ENCODE peak calls at places on chromosome 9, in six cellular contexts. U is Karpas-422; H is lower lobe of right lung; R is effector memory CD4-positive, alpha-beta T cell; G is endothelial cell of umbilical vein; O is esophagus squamous epithelium. Y is an unnamed sample.

GRCh38 chr9:132559711-132560110 is 22.7 kb upstream of the BARHL1 start:
- DNase-seq in H (no peak), O (no peak), R (no peak), U (no peak), G (no peak), Y (no peak)

GRCh38 chr9:127133739-127134167 is 11.3 kb upstream of the ANGPTL2 start:
- DNase-seq in R (no peak), H (no peak), G (no peak), O (no peak), U (no peak), Y (no peak)

GRCh38 chr9:101307041-101307440 is 77.8 kb downstream of the BAAT start:
- DNase-seq in U (no peak), G (peak; percentile 26), O (no peak), R (no peak), H (no peak), Y (no peak)

GRCh38 chr9:135116892-135117680 is 29.6 kb downstream of the OLFM1 start:
- DNase-seq in R (no peak), U (no peak), O (no peak), G (no peak), H (no peak), Y (no peak)

GRCh38 chr9:121556082-121556481 is 56.4 kb upstream of the GGTA1 start:
- DNase-seq in O (no peak), U (no peak), H (no peak), G (no peak), R (no peak), Y (no peak)

GRCh38 chr9:101376117-101376866 is 8.5 kb downstream of the BAAT start:
- DNase-seq in G (no peak), R (no peak), U (peak; percentile 33), H (no peak), O (no peak), Y (no peak)

GRCh38 chr9:98132158-98132557 is 13.1 kb upstream of the TRIM14 start:
- DNase-seq in R (no peak), H (no peak), O (no peak), G (no peak), U (no peak), Y (no peak)

GRCh38 chr9:81519816-81520215 is 169.5 kb downstream of the TLE1 start:
- DNase-seq in O (no peak), H (no peak), R (no peak), G (no peak), U (no peak), Y (no peak)

GRCh38 chr9:34777667-34778066 is 67.7 kb upstream of the CCL21 start:
- DNase-seq in H (no peak), O (no peak), U (no peak), G (no peak), R (no peak), Y (no peak)

GRCh38 chr9:130197386-130197785 is 25.2 kb downstream of the NCS1 start:
- DNase-seq in G (no peak), O (no peak), U (no peak), R (no peak), H (no peak), Y (no peak)

GRCh38 chr9:130197888-130198287 is 25.7 kb downstream of the NCS1 start:
- DNase-seq in H (no peak), U (no peak), G (no peak), O (no peak), R (no peak), Y (no peak)

GRCh38 chr9:130195638-130196037 is 23.4 kb downstream of the NCS1 start:
- DNase-seq in R (no peak), U (no peak), G (no peak), O (no peak), H (no peak), Y (no peak)

GRCh38 chr9:130198501-130199179 is 26.4 kb downstream of the NCS1 start:
- DNase-seq in H (no peak), O (no peak), R (no peak), U (no peak), G (no peak), Y (no peak)

DNA sequence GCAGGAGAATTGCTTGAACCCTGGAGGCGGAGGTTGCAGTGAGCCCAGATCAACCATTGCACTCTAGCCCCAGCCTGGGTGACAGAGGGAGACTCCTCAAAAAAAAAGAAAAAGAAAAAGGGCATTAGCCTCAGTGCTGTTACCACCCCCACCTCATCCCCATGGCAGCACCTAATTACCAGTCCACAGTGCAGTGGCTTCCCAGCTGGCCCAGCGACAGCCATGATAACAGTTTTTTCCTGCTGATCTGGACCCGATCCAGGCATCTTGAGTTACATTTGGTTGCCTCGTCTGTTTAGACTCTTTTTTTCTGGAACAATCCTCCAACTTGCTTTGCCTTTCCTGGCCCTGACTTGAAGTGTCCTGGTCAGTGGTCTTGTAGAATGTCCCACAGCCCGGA is 24.4 kb downstream of the NCS1 start:
- DNase-seq in G (no peak), R (no peak), U (no peak), H (no peak), O (no peak), Y (no peak)
- H3K27ac ChIP-seq in G (no peak overlapping the region), R (no peak overlapping the region), U (no peak overlapping the region), H (no peak overlapping the region), O (peak overlapping the region; percentile 94), Y (no peak overlapping the region)

DNA sequence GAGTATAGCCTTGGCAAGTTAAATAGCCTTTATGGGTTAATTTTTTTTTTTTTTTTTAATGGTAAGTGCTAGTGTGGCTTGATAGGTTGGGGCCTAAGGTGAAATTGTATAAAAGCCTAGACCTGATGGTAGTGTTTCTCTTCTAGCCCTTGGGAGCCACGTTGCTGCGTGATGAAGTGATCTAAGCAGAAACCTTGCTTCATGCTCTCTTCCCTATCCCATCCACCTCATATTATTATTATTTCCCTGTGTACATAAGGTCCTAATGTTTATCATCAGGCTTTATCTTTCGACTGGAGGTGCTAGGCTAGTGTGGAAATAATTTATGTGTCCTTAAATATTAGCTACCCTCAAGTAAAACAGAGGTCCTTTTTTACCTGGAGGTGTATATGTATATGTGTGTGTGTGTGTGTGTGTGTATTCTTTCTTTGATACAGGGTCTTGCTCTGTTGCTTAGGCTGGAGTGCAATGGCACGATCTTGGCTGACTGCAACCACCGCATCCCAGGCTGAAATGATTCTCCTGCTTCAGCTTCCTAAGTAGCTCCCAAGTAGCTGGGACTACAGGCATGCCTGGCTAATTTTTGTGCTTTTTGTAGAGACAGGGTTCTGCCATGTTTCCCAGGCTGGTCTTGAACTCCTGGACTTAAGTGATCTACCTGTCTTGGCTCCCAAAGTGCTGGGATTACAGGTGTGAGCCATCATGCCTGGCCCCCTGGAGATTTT is 3.6 kb downstream of the UGCG start:
- DNase-seq in G (no peak), H (no peak), U (no peak), O (no peak), R (no peak), Y (no peak)
- H3K4me3 ChIP-seq in G (no peak overlapping the region), H (peak overlapping the region; percentile 18), U (no peak overlapping the region), O (peak overlapping the region; percentile 2), R (no peak overlapping the region), Y (no peak overlapping the region)

GRCh38 chr9:113525831-113526230 is 62.3 kb downstream of the RGS3 start:
- DNase-seq in R (no peak), G (no peak), U (no peak), H (no peak), O (no peak), Y (no peak)
- H3K27ac ChIP-seq in R (no peak overlapping the region), G (peak overlapping the region; percentile 42), U (no peak overlapping the region), H (peak overlapping the region; percentile 72), O (peak overlapping the region; percentile 55), Y (no peak overlapping the region)

GRCh38 chr9:109776391-109776790 is 3.6 kb upstream of the PALM2AKAP2 start:
- DNase-seq in G (no peak), U (no peak), R (no peak), H (no peak), O (no peak), Y (no peak)

GRCh38 chr9:109781086-109781485 is 1.1 kb downstream of the PALM2AKAP2 start:
- DNase-seq in H (no peak), U (no peak), G (no peak), O (no peak), R (no peak), Y (no peak)

GRCh38 chr9:109781541-109782197 is 1.7 kb downstream of the PALM2AKAP2 start:
- DNase-seq in G (no peak), U (no peak), H (no peak), R (no peak), O (no peak), Y (no peak)

GRCh38 chr9:109779711-109780452 is at the start of gene PALM2AKAP2:
- DNase-seq in H (peak; percentile 55), G (no peak), U (no peak), O (no peak), R (no peak), Y (peak; percentile 33)

GRCh38 chr9:109780453-109781033 is 545 bp downstream of the PALM2AKAP2 start:
- DNase-seq in H (no peak), U (no peak), G (no peak), R (no peak), O (no peak), Y (no peak)
- H3K4me3 ChIP-seq in H (peak overlapping the region; percentile 59), U (no peak overlapping the region), G (peak overlapping the region; percentile 12), R (no peak overlapping the region), O (peak overlapping the region; percentile 44), Y (peak overlapping the region; percentile 60)

GRCh38 chr9:93076101-93076791 is 17.7 kb downstream of the SUSD3 start:
- DNase-seq in O (no peak), U (no peak), R (no peak), H (no peak), G (no peak), Y (no peak)

GRCh38 chr9:93068956-93069355 is 10.5 kb downstream of the SUSD3 start:
- DNase-seq in G (no peak), R (no peak), U (no peak), H (no peak), O (no peak), Y (no peak)

GRCh38 chr9:93066978-93067603 is 8.6 kb downstream of the SUSD3 start:
- DNase-seq in G (no peak), O (no peak), U (no peak), R (no peak), H (no peak), Y (no peak)

GRCh38 chr9:93072383-93072795 is 13.9 kb downstream of the SUSD3 start:
- DNase-seq in G (no peak), O (no peak), H (no peak), R (no peak), U (no peak), Y (peak; percentile 59)

GRCh38 chr9:93071464-93071863 is 13.0 kb downstream of the SUSD3 start:
- DNase-seq in O (no peak), G (peak; percentile 5), R (no peak), H (no peak), U (peak; percentile 77), Y (no peak)
- H3K27ac ChIP-seq in O (no peak overlapping the region), G (no peak overlapping the region), R (no peak overlapping the region), H (no peak overlapping the region), U (no peak overlapping the region), Y (no peak overlapping the region)

GRCh38 chr9:3508078-3508431 is 17.7 kb downstream of the RFX3 start:
- DNase-seq in R (no peak), H (no peak), O (no peak), U (peak; percentile 69), G (no peak), Y (no peak)
- H3K4me3 ChIP-seq in R (no peak overlapping the region), H (no peak overlapping the region), O (no peak overlapping the region), U (peak overlapping the region; percentile 61), G (no peak overlapping the region), Y (no peak overlapping the region)

Y was measured in MM.1S.